ENCODE peak calls at places on chromosomes 11 and 22, in six cellular contexts. H is Calu3; U is upper lobe of right lung; T is stimulated activated CD4-positive, alpha-beta T cell treated with anti-CD3 and anti-CD28 coated beads, Interleukin-1b, Interleukin-23, amount 100 ng/mL, for 1 hour; J is osteocyte; L is activated naive CD8-positive, alpha-beta T cell treated with anti-CD3 and anti-CD28 coated beads, Interleukin-2, amount 50 U/mL, for 24 hours. Q is an unnamed sample.

GRCh38 chr11:117220568-117220967 is 11.3 kb downstream of the PCSK7 start:
- DNase-seq in U (no peak), H (no peak), L (no peak), T (no peak), J (no peak), Q (no peak)

GRCh38 chr11:43944761-43945311 is 2.4 kb downstream of the C11orf96 start:
- DNase-seq in U (peak; percentile 92), T (peak; percentile 54), L (peak; percentile 84), H (peak; percentile 90), J (no peak), Q (peak; percentile 73)

GRCh38 chr22:29030016-29030617 is 31.5 kb downstream of the C22orf31 start:
- DNase-seq in L (peak; percentile 11), T (no peak), J (no peak), H (peak; percentile 68), U (no peak), Q (no peak)

GRCh38 chr11:102010776-102011500 is 36.3 kb upstream of the CFAP300 start:
- DNase-seq in U (peak; percentile 85), L (no peak), T (no peak), J (peak; percentile 92), H (peak; percentile 75), Q (no peak)

GRCh38 chr11:130390071-130390758 is 38.2 kb downstream of the ADAMTS8 start:
- DNase-seq in U (no peak), J (no peak), L (no peak), T (no peak), H (peak; percentile 25), Q (no peak)

GRCh38 chr11:6481924-6482275 is 599 bp downstream of the TIMM10B start:
- DNase-seq in H (no peak), J (no peak), U (no peak), T (no peak), L (no peak), Q (peak; percentile 20)

GRCh38 chr11:2526808-2527381 is 82.1 kb downstream of the KCNQ1 start:
- DNase-seq in L (peak; percentile 21), H (peak; percentile 58), T (no peak), J (peak; percentile 81), U (peak; percentile 83), Q (no peak)

GRCh38 chr22:23696326-23696851 is 5.6 kb downstream of the RGL4 start:
- DNase-seq in J (no peak), U (peak; percentile 66), T (peak; percentile 40), H (no peak), L (peak; percentile 72), Q (peak; percentile 93)

GRCh38 chr11:45400594-45400993 is 114.5 kb upstream of the SYT13 start:
- DNase-seq in T (no peak), J (no peak), U (no peak), L (no peak), H (no peak), Q (no peak)

GRCh38 chr11:14905104-14906033 is 13.3 kb upstream of the CYP2R1 start:
- DNase-seq in U (peak; percentile 73), H (no peak), J (no peak), T (peak; percentile 39), L (peak; percentile 75), Q (no peak)

GRCh38 chr11:96424693-96425092 is 34.9 kb downstream of the JRKL start:
- DNase-seq in U (no peak), T (no peak), H (no peak), L (no peak), J (no peak), Q (no peak)

GRCh38 chr22:23105304-23105703 is 35.0 kb downstream of the GNAZ start:
- DNase-seq in U (no peak), H (no peak), L (no peak), J (no peak), T (no peak), Q (no peak)

Q was measured in DND-41.